ENCODE peak calls at places on chromosomes 6 and 20, in four cellular contexts. One of them, this sample, is unnamed.

GRCh38 chr6:168025831-168026325 is 28.4 kb downstream of the KIF25 start:
- DNase-seq in heart left ventricle: no peak
- DNase-seq in activated gamma-delta T cell treated with Interleukin-2 at 50 U/mL for 16 hours: no peak
- DNase-seq in GM12878: no peak
- DNase-seq in this sample: no peak

GRCh38 chr6:37027811-37028469 is 22.5 kb downstream of the FGD2 start:
- DNase-seq in activated gamma-delta T cell treated with Interleukin-2 at 50 U/mL for 16 hours: no peak
- DNase-seq in heart left ventricle: no peak
- DNase-seq in GM12878: no peak
- DNase-seq in this sample: no peak

GRCh38 chr6:88301888-88302768 is 136.0 kb upstream of the CNR1 start:
- DNase-seq in GM12878: no peak
- DNase-seq in heart left ventricle: no peak
- DNase-seq in activated gamma-delta T cell treated with Interleukin-2 at 50 U/mL for 16 hours: no peak
- DNase-seq in this sample: no peak

GRCh38 chr20:20483328-20483727 is 115.4 kb downstream of the INSM1 start:
- DNase-seq in GM12878: no peak
- DNase-seq in activated gamma-delta T cell treated with Interleukin-2 at 50 U/mL for 16 hours: no peak
- DNase-seq in heart left ventricle: no peak
- DNase-seq in this sample: no peak

GRCh38 chr6:131950767-131951575 is at the start of gene CCN2:
- DNase-seq in activated gamma-delta T cell treated with Interleukin-2 at 50 U/mL for 16 hours: no peak
- DNase-seq in heart left ventricle: peak; percentile 84
- DNase-seq in GM12878: no peak
- DNase-seq in this sample: peak; percentile 79

GRCh38 chr6:28841290-28841689 is 82.5 kb downstream of the TRIM27 start:
- DNase-seq in activated gamma-delta T cell treated with Interleukin-2 at 50 U/mL for 16 hours: no peak
- DNase-seq in GM12878: no peak
- DNase-seq in heart left ventricle: no peak
- DNase-seq in this sample: no peak

GRCh38 chr6:48176909-48177308 is 65.9 kb upstream of the PTCHD4 start:
- DNase-seq in heart left ventricle: no peak
- DNase-seq in GM12878: no peak
- DNase-seq in activated gamma-delta T cell treated with Interleukin-2 at 50 U/mL for 16 hours: no peak
- DNase-seq in this sample: no peak

GRCh38 chr6:140230282-140230681 is 855.8 kb upstream of the CITED2 start:
- DNase-seq in heart left ventricle: no peak
- DNase-seq in activated gamma-delta T cell treated with Interleukin-2 at 50 U/mL for 16 hours: no peak
- DNase-seq in GM12878: no peak
- DNase-seq in this sample: no peak

GRCh38 chr20:12838261-12838866 is 170.4 kb upstream of the SPTLC3 start:
- DNase-seq in heart left ventricle: no peak
- DNase-seq in GM12878: no peak
- DNase-seq in activated gamma-delta T cell treated with Interleukin-2 at 50 U/mL for 16 hours: no peak
- DNase-seq in this sample: no peak

GRCh38 chr20:44033344-44033743 is 118.7 kb downstream of the TOX2 start:
- DNase-seq in GM12878: no peak
- DNase-seq in activated gamma-delta T cell treated with Interleukin-2 at 50 U/mL for 16 hours: no peak
- DNase-seq in heart left ventricle: no peak
- DNase-seq in this sample: no peak

GRCh38 chr6:71502961-71503360 is 214.3 kb downstream of the OGFRL1 start:
- DNase-seq in GM12878: no peak
- DNase-seq in heart left ventricle: no peak
- DNase-seq in activated gamma-delta T cell treated with Interleukin-2 at 50 U/mL for 16 hours: no peak
- DNase-seq in this sample: no peak

GRCh38 chr6:18136260-18136659 is 13.8 kb upstream of the NHLRC1 start:
- DNase-seq in heart left ventricle: no peak
- DNase-seq in GM12878: no peak
- DNase-seq in activated gamma-delta T cell treated with Interleukin-2 at 50 U/mL for 16 hours: no peak
- DNase-seq in this sample: no peak

GRCh38 chr6:14863896-14864850 is 381.7 kb upstream of the JARID2 start:
- DNase-seq in GM12878: no peak
- DNase-seq in heart left ventricle: no peak
- DNase-seq in activated gamma-delta T cell treated with Interleukin-2 at 50 U/mL for 16 hours: no peak
- DNase-seq in this sample: no peak

GRCh38 chr6:44297063-44298038 is 15.8 kb downstream of the AARS2 start:
- DNase-seq in activated gamma-delta T cell treated with Interleukin-2 at 50 U/mL for 16 hours: peak; percentile 17
- DNase-seq in GM12878: no peak
- DNase-seq in heart left ventricle: peak; percentile 30
- DNase-seq in this sample: no peak

GRCh38 chr6:26205625-26206574 is 118.7 kb downstream of the HFE start:
- DNase-seq in heart left ventricle: no peak
- DNase-seq in activated gamma-delta T cell treated with Interleukin-2 at 50 U/mL for 16 hours: no peak
- DNase-seq in GM12878: no peak
- DNase-seq in this sample: no peak

GRCh38 chr6:122853259-122853995 is 64.4 kb downstream of the SMPDL3A start:
- DNase-seq in heart left ventricle: no peak
- DNase-seq in activated gamma-delta T cell treated with Interleukin-2 at 50 U/mL for 16 hours: no peak
- DNase-seq in GM12878: peak; percentile 40
- DNase-seq in this sample: no peak

GRCh38 chr6:97305676-97306075 is 22.7 kb upstream of the MMS22L start:
- DNase-seq in GM12878: no peak
- DNase-seq in activated gamma-delta T cell treated with Interleukin-2 at 50 U/mL for 16 hours: no peak
- DNase-seq in heart left ventricle: no peak
- DNase-seq in this sample: no peak

GRCh38 chr6:168964138-168964892 is 289.3 kb downstream of the THBS2 start:
- DNase-seq in GM12878: no peak
- DNase-seq in activated gamma-delta T cell treated with Interleukin-2 at 50 U/mL for 16 hours: no peak
- DNase-seq in heart left ventricle: no peak
- DNase-seq in this sample: no peak

GRCh38 chr6:17394192-17394611 is 807 bp downstream of the CAP2 start:
- DNase-seq in heart left ventricle: peak; percentile 32
- DNase-seq in activated gamma-delta T cell treated with Interleukin-2 at 50 U/mL for 16 hours: no peak
- DNase-seq in GM12878: no peak
- DNase-seq in this sample: no peak

GRCh38 chr6:41531591-41532582 is 14.3 kb upstream of the FOXP4 start:
- DNase-seq in heart left ventricle: no peak
- DNase-seq in activated gamma-delta T cell treated with Interleukin-2 at 50 U/mL for 16 hours: peak; percentile 49
- DNase-seq in GM12878: peak; percentile 92
- DNase-seq in this sample: no peak

GRCh38 chr6:108689279-108690161 is 128.8 kb downstream of the FOXO3 start:
- DNase-seq in activated gamma-delta T cell treated with Interleukin-2 at 50 U/mL for 16 hours: no peak
- DNase-seq in GM12878: no peak
- DNase-seq in heart left ventricle: peak; percentile 86
- DNase-seq in this sample: peak; percentile 81

GRCh38 chr6:30325150-30325872 is 1.4 kb upstream of the TRIM39 start:
- DNase-seq in GM12878: peak; percentile 23
- DNase-seq in heart left ventricle: peak; percentile 28
- DNase-seq in activated gamma-delta T cell treated with Interleukin-2 at 50 U/mL for 16 hours: peak; percentile 79
- DNase-seq in this sample: no peak

GRCh38 chr6:12403201-12403826 is 113.2 kb downstream of the EDN1 start:
- DNase-seq in GM12878: no peak
- DNase-seq in heart left ventricle: no peak
- DNase-seq in activated gamma-delta T cell treated with Interleukin-2 at 50 U/mL for 16 hours: no peak
- DNase-seq in this sample: no peak

GRCh38 chr6:162854734-162855191 is 127.0 kb downstream of the PACRG start:
- DNase-seq in GM12878: no peak
- DNase-seq in activated gamma-delta T cell treated with Interleukin-2 at 50 U/mL for 16 hours: no peak
- DNase-seq in heart left ventricle: no peak
- DNase-seq in this sample: no peak

GRCh38 chr20:47205577-47206123 is 150.8 kb downstream of the ZMYND8 start:
- DNase-seq in heart left ventricle: peak; percentile 44
- DNase-seq in activated gamma-delta T cell treated with Interleukin-2 at 50 U/mL for 16 hours: peak; percentile 47
- DNase-seq in GM12878: peak; percentile 31
- DNase-seq in this sample: peak; percentile 41

GRCh38 chr6:41470341-41471063 is 75.7 kb upstream of the FOXP4 start:
- DNase-seq in GM12878: no peak
- DNase-seq in heart left ventricle: no peak
- DNase-seq in activated gamma-delta T cell treated with Interleukin-2 at 50 U/mL for 16 hours: no peak
- DNase-seq in this sample: peak; percentile 45

GRCh38 chr6:10595731-10596664 is 74.8 kb downstream of the GCNT2 start:
- DNase-seq in GM12878: no peak
- DNase-seq in heart left ventricle: no peak
- DNase-seq in activated gamma-delta T cell treated with Interleukin-2 at 50 U/mL for 16 hours: no peak
- DNase-seq in this sample: no peak

GRCh38 chr6:160085226-160085625 is 36.4 kb upstream of the SLC22A1 start:
- DNase-seq in activated gamma-delta T cell treated with Interleukin-2 at 50 U/mL for 16 hours: no peak
- DNase-seq in heart left ventricle: no peak
- DNase-seq in GM12878: no peak
- DNase-seq in this sample: no peak

GRCh38 chr6:40439401-40439800 is 147.8 kb downstream of the LRFN2 start:
- DNase-seq in activated gamma-delta T cell treated with Interleukin-2 at 50 U/mL for 16 hours: no peak
- DNase-seq in GM12878: no peak
- DNase-seq in heart left ventricle: no peak
- DNase-seq in this sample: no peak

GRCh38 chr6:45075246-45075645 is 252.9 kb upstream of the RUNX2 start:
- DNase-seq in heart left ventricle: no peak
- DNase-seq in GM12878: no peak
- DNase-seq in activated gamma-delta T cell treated with Interleukin-2 at 50 U/mL for 16 hours: no peak
- DNase-seq in this sample: no peak

GRCh38 chr6:104229057-104229456 is 630.7 kb downstream of the HACE1 start:
- DNase-seq in heart left ventricle: no peak
- DNase-seq in activated gamma-delta T cell treated with Interleukin-2 at 50 U/mL for 16 hours: no peak
- DNase-seq in GM12878: no peak
- DNase-seq in this sample: no peak

GRCh38 chr6:150176152-150176551 is 33.3 kb downstream of the PPP1R14C start:
- DNase-seq in activated gamma-delta T cell treated with Interleukin-2 at 50 U/mL for 16 hours: no peak
- DNase-seq in GM12878: no peak
- DNase-seq in heart left ventricle: peak; percentile 64
- DNase-seq in this sample: no peak

GRCh38 chr20:35823147-35823546 is 51.3 kb downstream of the PHF20 start:
- DNase-seq in GM12878: no peak
- DNase-seq in heart left ventricle: no peak
- DNase-seq in activated gamma-delta T cell treated with Interleukin-2 at 50 U/mL for 16 hours: no peak
- DNase-seq in this sample: no peak

GRCh38 chr6:119495230-119495683 is 145.7 kb upstream of the MAN1A1 start:
- DNase-seq in heart left ventricle: peak; percentile 14
- DNase-seq in activated gamma-delta T cell treated with Interleukin-2 at 50 U/mL for 16 hours: no peak
- DNase-seq in GM12878: no peak
- DNase-seq in this sample: no peak